ENCODE peak calls at places on chromosomes 4 and X, in four cellular contexts. Y is upper lobe of right lung, U is naive B cell, B is globus pallidus. H is an unnamed sample.

GRCh38 chr4:96134806-96135205 is 294.9 kb downstream of the PDHA2 start:
- DNase-seq in U (no peak), Y (no peak), B (no peak), H (no peak)

GRCh38 chr4:107243141-107243779 is 207.1 kb upstream of the DKK2 start:
- DNase-seq in Y (no peak), B (no peak), U (no peak), H (no peak)

GRCh38 chr4:30330894-30331652 is 389.1 kb upstream of the PCDH7 start:
- DNase-seq in B (no peak), Y (no peak), U (no peak), H (no peak)

GRCh38 chr4:159698336-159698735 is 595.5 kb downstream of the RAPGEF2 start:
- DNase-seq in B (no peak), U (no peak), Y (no peak), H (no peak)

GRCh38 chr4:165828928-165829327 is 44.1 kb upstream of the TLL1 start:
- DNase-seq in Y (no peak), U (no peak), B (no peak), H (peak)

GRCh38 chr4:122603156-122603574 is 17.7 kb downstream of the IL21 start:
- DNase-seq in U (no peak), Y (no peak), B (no peak), H (no peak)

GRCh38 chrX:7088968-7089615 is 58.4 kb upstream of the STS start:
- DNase-seq in Y (no peak), B (no peak), U (peak), H (no peak)

GRCh38 chr4:82797048-82797590 is 1.5 kb downstream of the SCD5 start:
- DNase-seq in B (peak), U (no peak), Y (no peak), H (peak)

GRCh38 chrX:108167211-108167872 is 75.8 kb downstream of the ATG4A start:
- DNase-seq in U (no peak), B (no peak), Y (no peak), H (peak)

GRCh38 chr4:169927280-169927679 is 98.9 kb downstream of the MFAP3L start:
- DNase-seq in B (no peak), Y (no peak), U (no peak), H (no peak)

GRCh38 chrX:13763489-13763888 is 28.9 kb downstream of the OFD1 start:
- DNase-seq in U (no peak), B (peak), Y (no peak), H (no peak)

GRCh38 chr4:156185514-156185913 is 231.8 kb upstream of the CTSO start:
- DNase-seq in Y (no peak), B (no peak), U (no peak), H (no peak)

GRCh38 chr4:6019316-6020263 is 1.4 kb upstream of the C4orf50 start:
- DNase-seq in U (no peak), B (peak), Y (no peak), H (no peak)

GRCh38 chr4:104044369-104044768 is 324.6 kb upstream of the TACR3 start:
- DNase-seq in Y (no peak), U (no peak), B (no peak), H (no peak)

GRCh38 chr4:55303818-55304217 is 42.2 kb upstream of the SRD5A3 start:
- DNase-seq in Y (no peak), B (no peak), U (no peak), H (peak)

GRCh38 chr4:1192091-1192492 is 19.7 kb upstream of the SPON2 start:
- DNase-seq in Y (peak), B (peak), U (no peak), H (peak)

GRCh38 chrX:114152130-114152529 is 431.8 kb upstream of the HTR2C start:
- DNase-seq in B (no peak), U (no peak), Y (no peak), H (peak)

GRCh38 chrX:132807411-132808030 is 150.9 kb downstream of the HS6ST2 start:
- DNase-seq in Y (no peak), U (no peak), B (no peak), H (no peak)

GRCh38 chr4:1564535-1565375 is 119.4 kb downstream of the FAM53A start:
- DNase-seq in Y (no peak), B (no peak), U (no peak), H (no peak)

GRCh38 chrX:135951291-135951690 is 22.5 kb downstream of the MMGT1 start:
- DNase-seq in U (no peak), B (no peak), Y (no peak), H (no peak)

GRCh38 chrX:119622356-119623232 is 16.4 kb upstream of the NKRF start:
- DNase-seq in B (no peak), U (no peak), Y (no peak), H (no peak)

GRCh38 chr4:25523405-25523804 is 132.2 kb upstream of the SLC34A2 start:
- DNase-seq in B (no peak), U (no peak), Y (no peak), H (no peak)

GRCh38 chrX:16827225-16827624 is 41.0 kb downstream of the TXLNG start:
- DNase-seq in U (no peak), B (no peak), Y (no peak), H (peak)

GRCh38 chr4:82833696-82834313 is 35.2 kb upstream of the SCD5 start:
- DNase-seq in U (no peak), B (no peak), Y (no peak), H (peak)

GRCh38 chr4:155889036-155889793 is 14.3 kb upstream of the TDO2 start:
- DNase-seq in B (no peak), U (no peak), Y (no peak), H (peak)

GRCh38 chr4:1641671-1642070 is 42.4 kb downstream of the FAM53A start:
- DNase-seq in Y (no peak), B (no peak), U (no peak), H (no peak)

GRCh38 chr4:108224628-108225053 is 55.9 kb upstream of the LEF1 start:
- DNase-seq in U (no peak), B (no peak), Y (no peak), H (no peak)